ENCODE peak calls at places on chromosome X, in eight cellular contexts. Z is fibroblast of lung, V is right lobe of liver, N is HFFc6, B is mesothelial cell of epicardium, X is ovary, Y is fibroblast of mammary gland, W is epithelial cell of esophagus. J is an unnamed sample.

GRCh38 chrX:19840899-19841648 is 46.3 kb downstream of the SH3KBP1 start:
- DNase-seq in Z (no peak), V (no peak), N (no peak), B (no peak), X (no peak), Y (no peak), W (no peak), J (no peak)

GRCh38 chrX:133232331-133232730 is 14.2 kb upstream of the TFDP3 start:
- DNase-seq in Z (no peak), V (no peak), N (no peak), B (no peak), X (no peak), Y (no peak), W (peak), J (no peak)

GRCh38 chrX:101359966-101360365 is 11.4 kb upstream of the TIMM8A start:
- DNase-seq in Z (no peak), V (no peak), N (peak), B (no peak), X (no peak), Y (no peak), W (peak), J (no peak)

GRCh38 chrX:27350476-27350875 is 112.7 kb downstream of the PPP4R3C start:
- DNase-seq in Z (no peak), V (no peak), N (no peak), B (no peak), X (no peak), Y (no peak), W (no peak), J (no peak)

GRCh38 chrX:106862972-106863688 is 40.0 kb downstream of the RIPPLY1 start:
- DNase-seq in Z (no peak), V (no peak), N (no peak), B (no peak), X (no peak), Y (peak), W (peak), J (no peak)

GRCh38 chrX:71612256-71612655 is 6.1 kb downstream of the CXCR3 start:
- DNase-seq in Z (no peak), V (no peak), N (no peak), B (no peak), X (no peak), Y (no peak), W (no peak), J (no peak)

GRCh38 chrX:45172890-45173289 is 27.8 kb downstream of the DIPK2B start:
- DNase-seq in Z (peak), V (no peak), N (peak), B (no peak), X (no peak), Y (peak), W (peak), J (peak)

GRCh38 chrX:154457491-154458115 is 478 bp upstream of the PLXNA3 start:
- DNase-seq in Z (no peak), V (no peak), N (no peak), B (no peak), X (peak), Y (no peak), W (peak), J (no peak)

GRCh38 chrX:257681-258289 is 23.4 kb upstream of the PLCXD1 start:
- DNase-seq in Z (no peak), V (no peak), N (no peak), B (peak), X (no peak), Y (no peak), W (no peak), J (no peak)

GRCh38 chrX:22365460-22365859 is 92.7 kb downstream of the CBLL2 start:
- DNase-seq in Z (peak), V (no peak), N (peak), B (no peak), X (no peak), Y (peak), W (peak), J (peak)

GRCh38 chrX:79366888-79367749 is at the start of gene ITM2A:
- DNase-seq in Z (no peak), V (peak), N (no peak), B (peak), X (peak), Y (peak), W (peak), J (no peak)

GRCh38 chrX:28586291-28586690 is 955 bp upstream of the IL1RAPL1 start:
- DNase-seq in Z (peak), V (no peak), N (no peak), B (peak), X (peak), Y (no peak), W (peak), J (peak)

GRCh38 chrX:34382416-34382815 is 250.3 kb upstream of the FAM47A start:
- DNase-seq in Z (peak), V (no peak), N (peak), B (no peak), X (no peak), Y (peak), W (peak), J (peak)

GRCh38 chrX:2583194-2584162 is 82.7 kb upstream of the DHRSX start:
- DNase-seq in Z (no peak), V (no peak), N (no peak), B (no peak), X (no peak), Y (no peak), W (no peak), J (no peak)

GRCh38 chrX:15269618-15270521 is at the start of gene ASB9:
- DNase-seq in Z (peak), V (peak), N (peak), B (peak), X (no peak), Y (peak), W (peak), J (peak)

GRCh38 chrX:21374163-21374993 is at the start of gene CNKSR2:
- DNase-seq in Z (peak), V (peak), N (no peak), B (peak), X (peak), Y (peak), W (peak), J (peak)

GRCh38 chrX:53263597-53264094 is 17.7 kb downstream of the IQSEC2 start:
- DNase-seq in Z (peak), V (no peak), N (peak), B (no peak), X (no peak), Y (peak), W (peak), J (peak)

GRCh38 chrX:17591741-17592110 is 145.6 kb upstream of the SCML1 start:
- DNase-seq in Z (peak), V (no peak), N (peak), B (no peak), X (no peak), Y (peak), W (peak), J (peak)

GRCh38 chrX:24851776-24852175 is 158.1 kb downstream of the POLA1 start:
- DNase-seq in Z (no peak), V (no peak), N (no peak), B (no peak), X (no peak), Y (no peak), W (no peak), J (no peak)

GRCh38 chrX:113470166-113470565 is 629.5 kb upstream of the AMOT start:
- DNase-seq in Z (no peak), V (no peak), N (no peak), B (no peak), X (no peak), Y (no peak), W (peak), J (no peak)

GRCh38 chrX:107102980-107103379 is 15.6 kb downstream of the RBM41 start:
- DNase-seq in Z (peak), V (no peak), N (peak), B (no peak), X (no peak), Y (peak), W (peak), J (peak)

GRCh38 chrX:2342878-2343277 is 157.9 kb downstream of the DHRSX start:
- DNase-seq in Z (peak), V (no peak), N (peak), B (no peak), X (no peak), Y (peak), W (no peak), J (peak)

GRCh38 chrX:426881-427280 is 40.2 kb upstream of the PPP2R3B start:
- DNase-seq in Z (no peak), V (no peak), N (peak), B (no peak), X (no peak), Y (no peak), W (no peak), J (no peak)

GRCh38 chrX:19697416-19697815 is 182.1 kb upstream of the MAP3K15 start:
- DNase-seq in Z (no peak), V (no peak), N (peak), B (no peak), X (no peak), Y (peak), W (peak), J (peak)

GRCh38 chrX:74505437-74505836 is 84.1 kb downstream of the SLC16A2 start:
- DNase-seq in Z (no peak), V (no peak), N (no peak), B (no peak), X (no peak), Y (no peak), W (no peak), J (no peak)

GRCh38 chrX:49176421-49177326 is 5.0 kb downstream of the PLP2 start:
- DNase-seq in Z (no peak), V (no peak), N (no peak), B (no peak), X (no peak), Y (no peak), W (peak), J (no peak)

GRCh38 chrX:109920325-109920724 is 82.6 kb upstream of the TMEM164 start:
- DNase-seq in Z (no peak), V (no peak), N (no peak), B (no peak), X (no peak), Y (no peak), W (no peak), J (no peak)

GRCh38 chrX:23736030-23736429 is 7.0 kb downstream of the ACOT9 start:
- DNase-seq in Z (no peak), V (no peak), N (no peak), B (no peak), X (no peak), Y (no peak), W (no peak), J (no peak)

GRCh38 chrX:152893631-152894610 is 3.9 kb upstream of the ZNF185 start:
- DNase-seq in Z (no peak), V (peak), N (no peak), B (no peak), X (no peak), Y (no peak), W (peak), J (no peak)

GRCh38 chrX:135596495-135596894 is 76.0 kb downstream of the INTS6L start:
- DNase-seq in Z (peak), V (no peak), N (peak), B (peak), X (peak), Y (peak), W (peak), J (peak)

GRCh38 chrX:78375894-78376293 is 48.5 kb upstream of the CYSLTR1 start:
- DNase-seq in Z (no peak), V (no peak), N (peak), B (no peak), X (no peak), Y (no peak), W (peak), J (no peak)

GRCh38 chrX:125505207-125505606 is 185.5 kb downstream of the TEX13C start:
- DNase-seq in Z (no peak), V (no peak), N (no peak), B (no peak), X (no peak), Y (peak), W (peak), J (peak)

GRCh38 chrX:103376118-103376978 is at the start of gene BEX3:
- DNase-seq in Z (peak), V (peak), N (no peak), B (peak), X (peak), Y (peak), W (peak), J (peak)

GRCh38 chrX:70292788-70293187 is 2.9 kb downstream of the KIF4A start:
- DNase-seq in Z (peak), V (no peak), N (no peak), B (no peak), X (no peak), Y (no peak), W (no peak), J (no peak)

GRCh38 chrX:39174761-39175417 is 373.6 kb downstream of the MID1IP1 start:
- DNase-seq in Z (no peak), V (no peak), N (no peak), B (no peak), X (no peak), Y (peak), W (no peak), J (no peak)

GRCh38 chrX:137574102-137574783 is 8.3 kb downstream of the ZIC3 start:
- DNase-seq in Z (no peak), V (no peak), N (no peak), B (no peak), X (no peak), Y (no peak), W (no peak), J (peak)

GRCh38 chrX:153884136-153885076 is 1.6 kb downstream of the L1CAM start:
- DNase-seq in Z (no peak), V (no peak), N (no peak), B (no peak), X (no peak), Y (no peak), W (peak), J (no peak)

GRCh38 chrX:94057385-94057784 is 383.4 kb downstream of the FAM133A start:
- DNase-seq in Z (no peak), V (no peak), N (no peak), B (no peak), X (no peak), Y (no peak), W (peak), J (no peak)

GRCh38 chrX:94053575-94053974 is 379.6 kb downstream of the FAM133A start:
- DNase-seq in Z (no peak), V (no peak), N (no peak), B (no peak), X (no peak), Y (no peak), W (peak), J (no peak)

GRCh38 chrX:94058728-94059382 is 384.8 kb downstream of the FAM133A start:
- DNase-seq in Z (no peak), V (no peak), N (no peak), B (peak), X (no peak), Y (peak), W (peak), J (no peak)
- TF ChIP-seq CTCF in Z (no peak), V (peak), N (peak), B (peak), X (no peak), Y (peak), W (peak), J (peak)

DNA sequence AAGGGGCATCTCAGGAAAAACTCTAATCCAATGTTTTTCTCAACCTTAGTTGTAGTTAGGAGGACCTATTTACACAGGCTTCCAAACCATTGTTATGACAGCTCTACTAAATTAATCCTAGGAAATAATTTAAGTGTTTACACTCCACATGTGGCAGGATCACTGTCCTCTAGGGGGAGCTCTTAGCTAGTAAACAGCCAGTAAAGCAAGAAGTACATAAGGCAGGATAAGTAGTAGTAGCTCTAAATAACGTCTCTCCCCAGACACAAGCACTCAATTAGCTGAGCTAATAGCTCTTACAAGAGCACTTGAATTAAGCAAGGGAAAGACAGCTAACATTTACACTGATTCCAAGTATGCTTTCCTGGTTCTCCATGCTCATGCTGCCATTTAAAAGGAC is 37.3 kb downstream of the NUDT11 start:
- DNase-seq in Z (peak), V (no peak), N (peak), B (no peak), X (no peak), Y (peak), W (peak), J (peak)
- TF ChIP-seq CTCF in Z (peak), V (peak), N (peak), B (no peak), X (no peak), Y (peak), W (peak), J (peak)

GRCh38 chrX:13748486-13748885 is 13.9 kb downstream of the OFD1 start:
- DNase-seq in Z (no peak), V (no peak), N (peak), B (no peak), X (no peak), Y (peak), W (no peak), J (no peak)

GRCh38 chrX:13750812-13751211 is 16.3 kb downstream of the OFD1 start:
- DNase-seq in Z (no peak), V (no peak), N (no peak), B (no peak), X (no peak), Y (no peak), W (no peak), J (no peak)

GRCh38 chrX:13747836-13748235 is 13.3 kb downstream of the OFD1 start:
- DNase-seq in Z (peak), V (no peak), N (peak), B (no peak), X (no peak), Y (peak), W (peak), J (peak)

GRCh38 chrX:13752141-13752540 is 17.6 kb downstream of the OFD1 start:
- DNase-seq in Z (no peak), V (no peak), N (no peak), B (no peak), X (no peak), Y (no peak), W (peak), J (no peak)

GRCh38 chrX:13750204-13750603 is 15.7 kb downstream of the OFD1 start:
- DNase-seq in Z (peak), V (no peak), N (peak), B (no peak), X (no peak), Y (peak), W (peak), J (peak)
- TF ChIP-seq CTCF in Z (peak), V (peak), N (peak), B (no peak), X (no peak), Y (peak), W (peak), J (peak)

DNA sequence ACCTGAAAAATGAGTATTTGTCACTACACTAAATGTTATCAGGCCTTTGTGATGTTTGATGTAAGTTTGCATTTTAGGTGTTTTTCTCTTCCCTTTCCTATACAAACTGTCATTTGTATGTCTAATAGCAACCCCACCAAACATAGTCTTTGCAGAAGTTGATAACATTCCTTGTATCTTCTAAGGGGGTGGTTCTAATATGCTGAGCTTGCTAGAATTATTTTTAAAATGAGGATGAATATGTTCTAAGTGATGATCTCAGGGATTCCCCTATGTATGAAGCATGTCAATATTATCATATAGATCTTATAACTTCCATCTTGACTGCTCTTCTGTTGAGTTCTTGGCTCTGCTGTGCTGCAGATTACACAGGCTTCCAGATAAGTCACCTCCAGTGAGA is 3.1 kb downstream of the CHM start:
- DNase-seq in Z (no peak), V (no peak), N (no peak), B (no peak), X (no peak), Y (no peak), W (no peak), J (no peak)
- TF ChIP-seq CTCF in Z (no peak), V (no peak), N (no peak), B (no peak), X (no peak), Y (no peak), W (no peak), J (no peak)

GRCh38 chrX:94676285-94676684 is 1002.3 kb downstream of the FAM133A start:
- DNase-seq in Z (no peak), V (no peak), N (no peak), B (no peak), X (no peak), Y (no peak), W (no peak), J (no peak)
- TF ChIP-seq CTCF in Z (no peak), V (no peak), N (no peak), B (no peak), X (no peak), Y (no peak), W (no peak), J (no peak)

GRCh38 chrX:130082244-130083106 is 27.8 kb downstream of the ELF4 start:
- DNase-seq in Z (no peak), V (peak), N (no peak), B (no peak), X (no peak), Y (no peak), W (no peak), J (no peak)
- TF ChIP-seq CTCF in Z (no peak), V (no peak), N (no peak), B (no peak), X (no peak), Y (peak), W (no peak), J (no peak)

J was measured in astrocyte of the spinal cord.